ENCODE peak calls at places on chromosomes 4 and X, in nine cellular contexts. R is GM12878, O is cardiac fibroblast, V is fibroblast of lung, L is pancreas, S is Calu3, F is GM13977, Q is HFFc6, N is GM23338. T is an unnamed sample.

GRCh38 chr4:94508841-94509240 is 57.1 kb downstream of the PDLIM5 start:
- DNase-seq in R (no peak), O (peak; percentile 46), V (no peak), L (no peak), S (no peak), F (no peak), Q (no peak), N (no peak), T (no peak)

GRCh38 chrX:106415276-106415895 is 196.4 kb upstream of the RADX start:
- DNase-seq in R (no peak), O (peak; percentile 36), V (peak; percentile 6), L (no peak), S (peak; percentile 22), F (peak; percentile 17), Q (peak; percentile 0), N (peak; percentile 48), T (peak; percentile 3)

GRCh38 chrX:131792356-131792749 is 230.7 kb upstream of the STK26 start:
- DNase-seq in R (peak; percentile 98), O (no peak), V (peak; percentile 83), L (peak; percentile 88), S (no peak), F (peak; percentile 56), Q (no peak), N (no peak), T (no peak)

GRCh38 chrX:114626323-114626722 is 42.4 kb downstream of the HTR2C start:
- DNase-seq in R (no peak), O (peak; percentile 38), V (peak; percentile 4), L (no peak), S (peak; percentile 10), F (peak; percentile 10), Q (peak; percentile 1), N (peak; percentile 26), T (no peak)

GRCh38 chr4:121800638-121800960 is 524 bp upstream of the EXOSC9 start:
- DNase-seq in R (no peak), O (no peak), V (no peak), L (no peak), S (no peak), F (no peak), Q (no peak), N (no peak), T (no peak)

GRCh38 chrX:102934624-102935023 is 2.4 kb upstream of the RAB40AL start:
- DNase-seq in R (no peak), O (peak; percentile 51), V (no peak), L (no peak), S (peak; percentile 34), F (peak; percentile 47), Q (peak; percentile 31), N (peak; percentile 41), T (peak; percentile 28)

GRCh38 chrX:39248330-39248729 is 447.1 kb downstream of the MID1IP1 start:
- DNase-seq in R (no peak), O (no peak), V (no peak), L (no peak), S (no peak), F (no peak), Q (no peak), N (no peak), T (no peak)

GRCh38 chrX:47420264-47420663 is 49.9 kb downstream of the ZNF157 start:
- DNase-seq in R (no peak), O (no peak), V (no peak), L (no peak), S (no peak), F (no peak), Q (no peak), N (no peak), T (no peak)

GRCh38 chr4:76212851-76213414 is 691 bp downstream of the SCARB2 start:
- DNase-seq in R (no peak), O (peak; percentile 56), V (peak; percentile 68), L (no peak), S (no peak), F (peak; percentile 34), Q (peak; percentile 2), N (peak; percentile 74), T (no peak)

GRCh38 chrX:15073313-15073712 is 196.6 kb downstream of the ASB9 start:
- DNase-seq in R (no peak), O (no peak), V (no peak), L (no peak), S (no peak), F (no peak), Q (no peak), N (no peak), T (no peak)

GRCh38 chr4:57911203-57911602 is 801.0 kb upstream of the IGFBP7 start:
- DNase-seq in R (no peak), O (no peak), V (no peak), L (no peak), S (no peak), F (no peak), Q (no peak), N (peak; percentile 1), T (no peak)

DNA sequence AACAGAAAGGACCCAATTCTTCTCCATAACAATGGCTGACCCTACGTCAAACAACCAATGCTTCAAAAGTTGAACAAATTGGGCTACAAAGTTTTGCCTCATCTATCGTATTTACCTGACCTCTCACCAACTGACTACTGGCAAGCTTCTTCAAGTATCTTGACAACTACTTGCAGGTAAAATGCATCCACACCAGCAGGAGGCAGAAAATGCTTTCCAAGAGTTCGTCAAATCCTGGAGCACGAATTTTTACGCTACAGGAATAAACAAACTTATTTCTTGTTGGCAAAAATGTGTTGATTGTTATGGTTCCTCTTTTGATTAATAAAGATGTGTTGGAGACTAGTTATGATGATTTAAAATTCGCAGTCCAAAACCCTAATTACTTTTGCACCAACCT is 6.7 kb upstream of the GAB1 start:
- DNase-seq in R (no peak), O (no peak), V (no peak), L (no peak), S (no peak), F (no peak), Q (no peak), N (peak; percentile 55), T (no peak)
- TF ChIP-seq CTCF in R (no peak), O (no peak), V (no peak), L (no peak), S (no peak), F (no peak), Q (peak; percentile 20), N (peak; percentile 64), T (peak; percentile 16)

GRCh38 chr4:168434993-168435392 is 45.3 kb downstream of the DDX60L start:
- DNase-seq in R (no peak), O (no peak), V (no peak), L (no peak), S (no peak), F (no peak), Q (no peak), N (no peak), T (no peak)

GRCh38 chr4:168433576-168433975 is 46.7 kb downstream of the DDX60L start:
- DNase-seq in R (no peak), O (no peak), V (no peak), L (no peak), S (no peak), F (no peak), Q (no peak), N (no peak), T (no peak)

GRCh38 chr4:168437192-168437938 is 42.9 kb downstream of the DDX60L start:
- DNase-seq in R (no peak), O (no peak), V (no peak), L (no peak), S (no peak), F (no peak), Q (no peak), N (no peak), T (no peak)

DNA sequence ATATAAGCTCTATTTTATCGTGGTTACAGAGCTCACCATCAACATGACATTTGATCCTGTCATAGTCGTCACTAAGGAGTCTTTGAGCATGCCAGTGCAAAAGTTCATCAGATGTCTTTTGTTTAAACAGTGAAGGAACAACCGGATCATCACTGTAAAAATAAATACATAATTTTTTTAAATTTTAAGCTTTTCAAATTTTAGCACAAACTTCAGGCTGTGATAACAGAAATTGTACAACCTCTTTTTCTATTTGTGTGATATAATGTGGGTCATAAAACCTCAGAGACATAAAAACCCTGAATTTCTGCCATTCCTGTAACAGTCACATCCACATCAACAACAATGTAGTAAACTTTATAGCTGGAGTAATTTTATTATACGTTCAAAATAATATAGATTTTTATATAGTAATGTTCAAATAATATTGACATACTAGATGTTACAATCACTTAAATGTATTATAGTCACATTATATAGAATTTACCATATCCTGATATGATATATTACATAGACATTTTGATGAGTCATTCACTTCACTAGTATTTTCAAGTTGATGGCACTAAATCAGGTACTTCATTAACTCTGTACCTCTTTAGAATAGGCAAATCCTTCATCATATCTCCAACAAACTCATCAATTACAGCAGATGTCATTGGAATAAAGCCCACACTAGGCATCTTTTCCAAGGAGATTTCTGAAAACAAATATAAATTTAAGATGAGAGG is 47.7 kb downstream of the DDX60L start:
- DNase-seq in R (no peak), O (no peak), V (no peak), L (no peak), S (no peak), F (no peak), Q (no peak), N (no peak), T (no peak)
- TF ChIP-seq CTCF in R (no peak), O (no peak), V (no peak), L (no peak), S (no peak), F (no peak), Q (no peak), N (no peak), T (no peak)

DNA sequence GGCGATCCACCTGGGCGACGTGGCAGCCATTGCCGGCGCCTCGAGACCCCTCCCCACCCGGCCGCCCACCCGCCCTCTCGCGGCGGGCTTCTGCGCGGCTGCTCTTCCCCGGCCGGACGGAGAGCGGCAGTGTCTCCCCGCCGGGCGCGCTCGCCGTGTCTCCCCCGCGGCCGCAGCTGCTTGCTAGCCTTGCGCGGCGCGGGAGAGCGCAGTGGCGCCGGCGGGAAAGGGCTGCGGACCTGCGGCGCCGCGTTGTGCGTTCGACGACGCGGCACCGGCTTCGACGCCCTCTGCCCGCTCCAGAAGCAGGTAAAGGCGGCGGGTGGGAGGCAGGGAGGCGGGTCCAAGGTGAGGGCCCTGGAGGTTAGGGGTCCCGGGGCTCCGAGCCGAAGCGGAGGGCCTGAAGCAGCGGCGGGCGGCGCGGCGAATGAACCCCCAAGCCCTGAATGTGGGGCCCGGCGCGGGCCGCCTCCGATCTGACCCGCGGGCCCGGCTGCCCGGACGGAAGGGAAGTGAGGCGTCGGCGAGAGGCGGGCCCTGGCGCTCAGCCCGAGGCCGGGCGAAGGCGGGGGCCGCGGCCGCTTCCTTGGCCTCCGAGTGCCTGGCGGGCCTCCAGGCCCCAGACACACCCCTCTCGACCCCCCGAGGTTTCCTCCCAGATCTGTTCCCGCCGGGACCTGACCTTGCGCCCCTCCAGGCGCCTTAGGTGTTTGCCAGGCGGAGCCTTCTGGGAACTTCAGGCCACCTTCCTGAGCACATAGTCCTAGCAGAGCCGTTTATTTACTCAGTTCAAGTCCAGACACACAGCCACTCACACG is at the start of gene N4BP2:
- DNase-seq in R (peak; percentile 5), O (peak; percentile 82), V (peak; percentile 76), L (peak; percentile 95), S (peak; percentile 71), F (peak; percentile 89), Q (peak; percentile 40), N (peak; percentile 88), T (peak; percentile 89)
- TF ChIP-seq CTCF in R (peak; percentile 73), O (peak; percentile 27), V (peak; percentile 53), L (peak; percentile 23), S (peak; percentile 40), F (peak; percentile 96), Q (peak; percentile 84), N (peak; percentile 79), T (peak; percentile 58)

DNA sequence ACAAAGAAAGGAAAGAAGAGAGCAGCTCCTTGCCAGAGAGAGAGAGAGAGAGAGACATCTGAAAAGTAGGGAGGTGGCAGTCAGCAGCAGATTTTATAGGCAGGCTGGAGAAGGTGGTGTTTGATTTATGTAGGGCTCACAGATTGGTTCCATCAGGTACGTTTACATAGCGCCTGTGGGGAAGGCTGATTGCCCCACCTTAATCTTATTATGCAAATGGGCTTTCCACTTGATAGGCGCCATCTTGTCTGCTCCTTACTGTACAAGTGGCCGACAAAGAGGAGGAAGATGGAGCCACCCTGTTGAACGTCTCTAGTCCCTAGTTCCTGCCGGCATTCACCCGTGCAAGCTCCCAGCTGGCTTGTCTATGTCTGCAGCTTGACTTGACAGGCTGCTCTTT is 49.1 kb upstream of the DHRSX start:
- DNase-seq in R (no peak), O (no peak), V (no peak), L (no peak), S (no peak), F (no peak), Q (no peak), N (no peak), T (no peak)
- TF ChIP-seq CTCF in R (no peak), O (no peak), V (no peak), L (no peak), S (no peak), F (no peak), Q (no peak), N (no peak), T (no peak)

T was measured in endothelial cell.